ENCODE peak calls at places on chromosomes 11 and 22, in eight cellular contexts. R is epithelial cell of esophagus; E is stimulated activated CD4-positive, alpha-beta T cell treated with anti-CD3 and anti-CD28 coated beads, Interleukin-2, amount 100 ng/mL, for 48 hours; V is upper lobe of right lung; H is activated effector memory CD4-positive, alpha-beta T cell treated with anti-CD3 and anti-CD28 coated beads, Interleukin-2, amount 50 U/mL, for 16 hours; J is NCI-H345; Y is PC-3; F is C1 segment of cervical spinal cord. B is an unnamed sample.

GRCh38 chr11:128026596-128026995 is 560.8 kb downstream of the ETS1 start:
- DNase-seq in R (peak), E (no peak), V (no peak), H (no peak), J (no peak), Y (peak), F (no peak), B (no peak)

GRCh38 chr11:129589190-129589589 is 213.5 kb downstream of the BARX2 start:
- DNase-seq in R (no peak), E (no peak), V (no peak), H (no peak), J (no peak), Y (no peak), F (no peak), B (no peak)

GRCh38 chr11:106959800-106960199 is 58.5 kb downstream of the GUCY1A2 start:
- DNase-seq in R (no peak), E (no peak), V (no peak), H (no peak), J (no peak), Y (no peak), F (no peak), B (no peak)

GRCh38 chr11:103536335-103536722 is 427.1 kb downstream of the DYNC2H1 start:
- DNase-seq in R (no peak), E (no peak), V (no peak), H (no peak), J (no peak), Y (no peak), F (no peak), B (no peak)

GRCh38 chr11:117604349-117604995 is 192.5 kb downstream of the DSCAML1 start:
- DNase-seq in R (peak), E (no peak), V (no peak), H (peak), J (peak), Y (peak), F (peak), B (no peak)

GRCh38 chr22:39815882-39816395 is 77.6 kb downstream of the ENTHD1 start:
- DNase-seq in R (no peak), E (no peak), V (no peak), H (no peak), J (no peak), Y (no peak), F (no peak), B (no peak)

GRCh38 chr11:1129143-1129665 is 28.5 kb upstream of the MUC5AC start:
- DNase-seq in R (no peak), E (no peak), V (no peak), H (no peak), J (no peak), Y (no peak), F (no peak), B (no peak)

GRCh38 chr11:97202613-97203292 is 812.9 kb downstream of the JRKL start:
- DNase-seq in R (no peak), E (no peak), V (no peak), H (no peak), J (no peak), Y (no peak), F (no peak), B (no peak)

GRCh38 chr11:107651672-107652071 is 60.2 kb downstream of the SLN start:
- DNase-seq in R (no peak), E (no peak), V (no peak), H (no peak), J (no peak), Y (peak), F (no peak), B (peak)

GRCh38 chr11:70883973-70884688 is 368.2 kb downstream of the SHANK2 start:
- DNase-seq in R (no peak), E (no peak), V (no peak), H (no peak), J (no peak), Y (no peak), F (no peak), B (no peak)

GRCh38 chr22:28139993-28140392 is 220.9 kb upstream of the PITPNB start:
- DNase-seq in R (peak), E (no peak), V (no peak), H (no peak), J (no peak), Y (peak), F (no peak), B (no peak)

GRCh38 chr22:46346680-46347405 is 11.3 kb downstream of the TRMU start:
- DNase-seq in R (no peak), E (no peak), V (no peak), H (no peak), J (no peak), Y (no peak), F (no peak), B (no peak)

GRCh38 chr11:135033545-135033944 is 621.5 kb upstream of the B3GAT1 start:
- DNase-seq in R (no peak), E (no peak), V (no peak), H (no peak), J (peak), Y (no peak), F (no peak), B (peak)

GRCh38 chr11:106624377-106624776 is 393.9 kb downstream of the GUCY1A2 start:
- DNase-seq in R (no peak), E (no peak), V (no peak), H (no peak), J (no peak), Y (peak), F (no peak), B (no peak)

GRCh38 chr11:12535321-12535720 is 138.9 kb upstream of the TEAD1 start:
- DNase-seq in R (no peak), E (no peak), V (no peak), H (no peak), J (no peak), Y (no peak), F (no peak), B (no peak)

GRCh38 chr11:12118940-12119339 is 8.6 kb downstream of the MICAL2 start:
- DNase-seq in R (no peak), E (no peak), V (no peak), H (no peak), J (no peak), Y (no peak), F (no peak), B (no peak)

GRCh38 chr11:19742595-19743292 is 30.1 kb downstream of the NAV2 start:
- DNase-seq in R (peak), E (peak), V (peak), H (peak), J (peak), Y (peak), F (peak), B (peak)

GRCh38 chr11:122779047-122779629 is 59.2 kb upstream of the CRTAM start:
- DNase-seq in R (no peak), E (no peak), V (no peak), H (peak), J (no peak), Y (no peak), F (no peak), B (no peak)

GRCh38 chr11:126060651-126061220 is 1.9 kb downstream of the CDON start:
- DNase-seq in R (no peak), E (no peak), V (no peak), H (no peak), J (no peak), Y (peak), F (no peak), B (no peak)

GRCh38 chr22:35546886-35547285 is 6.3 kb downstream of the RASD2 start:
- DNase-seq in R (no peak), E (no peak), V (no peak), H (no peak), J (no peak), Y (no peak), F (no peak), B (no peak)

GRCh38 chr22:23938328-23939016 is 22.5 kb downstream of the GSTT2B start:
- DNase-seq in R (no peak), E (no peak), V (no peak), H (no peak), J (peak), Y (no peak), F (no peak), B (no peak)

GRCh38 chr11:88036701-88037100 is 138.5 kb downstream of the RAB38 start:
- DNase-seq in R (peak), E (no peak), V (no peak), H (no peak), J (no peak), Y (no peak), F (no peak), B (no peak)

GRCh38 chr22:47090591-47091240 is 328.3 kb downstream of the TBC1D22A start:
- DNase-seq in R (peak), E (no peak), V (no peak), H (peak), J (peak), Y (no peak), F (no peak), B (no peak)

GRCh38 chr11:2094354-2095197 is 44.6 kb downstream of the IGF2 start:
- DNase-seq in R (no peak), E (no peak), V (peak), H (peak), J (no peak), Y (no peak), F (no peak), B (no peak)

GRCh38 chr11:70871881-70872280 is 380.5 kb downstream of the SHANK2 start:
- DNase-seq in R (peak), E (no peak), V (no peak), H (no peak), J (peak), Y (no peak), F (no peak), B (no peak)

GRCh38 chr11:58395581-58395980 is 11.1 kb downstream of the OR5B3 start:
- DNase-seq in R (no peak), E (no peak), V (no peak), H (no peak), J (no peak), Y (peak), F (no peak), B (no peak)

B was measured in A549.